ENCODE peak calls at places on chromosomes 2 and 18, in seven cellular contexts. P is heart right ventricle, F is suprapubic skin, W is AG04450, D is brain microvascular endothelial cell, Z is body of pancreas, C is fibroblast of pulmonary artery. H is an unnamed sample.

GRCh38 chr2:151357359-151357758 is at the start of gene TNFAIP6:
- DNase-seq in P (no peak), F (no peak), W (peak; percentile 82), D (peak; percentile 86), Z (no peak), C (peak; percentile 98), H (peak; percentile 96)

GRCh38 chr2:225104321-225104720 is 62.1 kb upstream of the DOCK10 start:
- DNase-seq in P (no peak), F (no peak), W (no peak), D (peak; percentile 6), Z (no peak), C (peak; percentile 14), H (no peak)

GRCh38 chr2:183028108-183028507 is 10.1 kb downstream of the NCKAP1 start:
- DNase-seq in P (no peak), F (no peak), W (no peak), D (no peak), Z (no peak), C (no peak), H (no peak)

GRCh38 chr18:45330170-45330594 is 285.1 kb upstream of the SLC14A2 start:
- DNase-seq in P (no peak), F (no peak), W (no peak), D (no peak), Z (no peak), C (no peak), H (no peak)

GRCh38 chr2:126835261-126835660 is 63.4 kb upstream of the TEX51 start:
- DNase-seq in P (no peak), F (no peak), W (no peak), D (no peak), Z (no peak), C (no peak), H (no peak)

GRCh38 chr18:48296581-48296980 is 112.6 kb downstream of the ZBTB7C start:
- DNase-seq in P (no peak), F (peak; percentile 65), W (no peak), D (no peak), Z (no peak), C (no peak), H (no peak)

GRCh38 chr2:203155406-203155805 is 83.4 kb upstream of the CYP20A1 start:
- DNase-seq in P (no peak), F (no peak), W (no peak), D (no peak), Z (no peak), C (no peak), H (no peak)

GRCh38 chr18:46412831-46413371 is 244.1 kb downstream of the LOXHD1 start:
- DNase-seq in P (no peak), F (no peak), W (no peak), D (no peak), Z (peak; percentile 18), C (no peak), H (peak; percentile 36)

GRCh38 chr2:72932045-72932444 is 14.7 kb downstream of the EMX1 start:
- DNase-seq in P (no peak), F (no peak), W (peak; percentile 18), D (no peak), Z (no peak), C (no peak), H (peak; percentile 41)

GRCh38 chr2:26245231-26245732 is 543 bp downstream of the HADHB start:
- DNase-seq in P (no peak), F (no peak), W (no peak), D (peak; percentile 24), Z (peak; percentile 52), C (peak; percentile 39), H (peak; percentile 38)

GRCh38 chr2:53268626-53269025 is 499.0 kb upstream of the CHAC2 start:
- DNase-seq in P (no peak), F (no peak), W (no peak), D (no peak), Z (no peak), C (no peak), H (no peak)

GRCh38 chr2:53265900-53266299 is 501.7 kb upstream of the CHAC2 start:
- DNase-seq in P (no peak), F (no peak), W (no peak), D (no peak), Z (no peak), C (no peak), H (no peak)

GRCh38 chr2:53268086-53268485 is 499.5 kb upstream of the CHAC2 start:
- DNase-seq in P (no peak), F (no peak), W (no peak), D (no peak), Z (no peak), C (no peak), H (no peak)
- TF ChIP-seq CTCF in P (no peak), F (no peak), W (peak; percentile 37), D (no peak), Z (no peak), C (no peak), H (peak; percentile 8)

DNA sequence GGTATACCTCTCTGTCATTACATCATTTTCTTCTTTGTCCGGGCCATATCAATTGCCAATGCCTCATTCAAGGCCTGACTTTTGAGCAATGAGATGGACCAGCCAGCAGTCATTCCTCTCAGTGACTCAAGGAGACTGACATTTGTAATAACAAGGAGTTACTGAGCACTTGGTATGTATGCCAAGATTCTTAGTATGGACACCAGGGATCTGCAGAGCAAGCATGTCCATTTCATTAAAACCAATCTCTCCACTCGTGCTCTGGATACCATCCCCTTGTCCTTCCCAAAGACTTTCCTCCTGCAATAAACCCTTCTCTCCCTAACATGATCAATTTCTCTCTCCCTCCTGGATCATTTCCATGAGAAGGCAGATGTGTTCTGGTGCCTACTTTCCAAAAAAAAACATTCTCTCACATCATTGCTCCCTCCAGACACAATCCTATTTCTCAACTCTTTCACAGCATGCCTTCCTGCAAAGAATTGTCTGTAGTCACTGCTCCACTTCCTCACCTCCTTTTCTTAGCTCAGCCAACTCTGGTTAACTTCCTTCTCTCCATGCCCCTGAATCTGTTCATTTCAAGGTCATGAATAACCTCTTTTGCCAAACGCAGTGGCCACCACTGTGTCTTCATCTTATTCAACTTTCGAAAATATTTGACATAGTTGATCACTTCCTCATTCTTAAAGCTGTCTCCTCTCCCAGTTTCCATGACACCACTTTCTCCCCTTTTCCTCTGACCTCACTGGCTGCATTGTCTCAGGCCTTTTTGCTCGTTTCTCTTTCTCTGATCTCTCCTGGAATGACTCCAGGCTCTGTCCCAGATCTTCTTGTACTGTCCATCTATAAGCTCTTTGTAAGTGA is 102.8 kb upstream of the CYP1B1 start:
- DNase-seq in P (no peak), F (no peak), W (no peak), D (peak; percentile 96), Z (no peak), C (peak; percentile 97), H (peak; percentile 98)
- H3K4me3 ChIP-seq in P (no peak overlapping the region), F (no peak overlapping the region), W (no peak overlapping the region), D (no peak overlapping the region), Z (no peak overlapping the region), C (no peak overlapping the region), H (no peak overlapping the region)

DNA sequence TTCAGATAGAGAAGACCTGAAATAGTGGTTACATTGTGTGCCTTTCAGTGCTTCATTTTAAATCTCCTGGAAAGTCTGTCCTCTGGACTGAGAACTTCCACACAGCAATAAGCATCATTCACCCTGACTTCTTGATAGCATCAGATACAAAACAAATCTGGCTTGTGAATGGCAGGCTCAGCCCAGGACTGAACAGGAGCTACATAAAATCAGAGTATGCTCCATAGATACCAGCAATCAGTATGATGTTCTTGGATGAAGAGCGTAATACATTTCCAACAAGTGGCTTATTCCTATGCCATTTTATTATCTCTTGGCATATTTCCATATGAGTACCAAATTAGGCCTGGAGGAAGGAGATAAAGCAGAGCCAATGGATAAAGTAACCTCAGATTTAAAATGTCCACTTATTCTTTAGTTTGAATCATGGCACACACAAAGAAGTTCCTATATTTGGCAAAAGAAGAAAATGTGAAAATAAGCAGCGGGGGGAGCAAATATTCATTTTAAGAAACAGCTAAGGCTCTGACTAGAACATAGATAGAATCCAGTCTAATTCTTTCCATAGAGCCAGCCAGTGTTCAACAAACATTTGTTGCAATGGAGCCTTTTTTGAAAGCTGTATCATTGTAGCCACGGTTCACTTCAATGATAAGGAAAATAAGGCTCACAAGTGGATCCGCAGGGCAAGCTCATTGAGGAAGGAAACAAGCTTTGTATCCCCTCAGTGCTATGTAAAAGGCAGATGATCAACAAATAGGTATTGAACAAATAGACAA is 230.8 kb upstream of the CHAC2 start:
- DNase-seq in P (no peak), F (no peak), W (no peak), D (no peak), Z (no peak), C (no peak), H (no peak)
- TF ChIP-seq CTCF in P (no peak), F (no peak), W (no peak), D (no peak), Z (no peak), C (no peak), H (no peak)

GRCh38 chr18:75212626-75213110 is 2.1 kb downstream of the TSHZ1 start:
- DNase-seq in P (no peak), F (no peak), W (no peak), D (no peak), Z (no peak), C (no peak), H (no peak)
- H3K4me3 ChIP-seq in P (peak overlapping the region; percentile 78), F (peak overlapping the region; percentile 99), W (peak overlapping the region; percentile 68), D (peak overlapping the region; percentile 67), Z (no peak overlapping the region), C (peak overlapping the region; percentile 62), H (peak overlapping the region; percentile 74)

H was measured in choroid plexus epithelial cell.